ENCODE peak calls at places on chromosomes 16 and 17, in six cellular contexts. X is neuronal stem cell, Y is HFF-Myc, H is PC-9, V is colonic mucosa, E is skeletal muscle cell. K is an unnamed sample.

GRCh38 chr17:73387746-73388577 is 76.2 kb upstream of the CDC42EP4 start:
- DNase-seq in H (no peak), E (no peak), Y (no peak), X (no peak), V (no peak), K (no peak)

GRCh38 chr17:59505610-59506276 is 59.7 kb upstream of the DHX40 start:
- DNase-seq in E (no peak), Y (no peak), X (no peak), V (no peak), H (peak), K (no peak)

GRCh38 chr17:75778861-75779249 is 5.8 kb upstream of the UNK start:
- DNase-seq in Y (no peak), X (no peak), H (no peak), E (no peak), V (peak), K (no peak)

GRCh38 chr16:1103649-1104005 is 7.6 kb upstream of the C1QTNF8 start:
- DNase-seq in V (no peak), E (no peak), H (no peak), X (no peak), Y (no peak), K (no peak)

GRCh38 chr17:50884354-50885311 is 18.5 kb upstream of the TOB1 start:
- DNase-seq in V (peak), H (peak), Y (no peak), X (no peak), E (no peak), K (no peak)

GRCh38 chr16:2697401-2697948 is 15.2 kb downstream of the KCTD5 start:
- DNase-seq in V (no peak), E (no peak), H (no peak), X (no peak), Y (no peak), K (no peak)

GRCh38 chr17:143785-144281 is 6.5 kb downstream of the SCGB1C2 start:
- DNase-seq in E (peak), X (peak), Y (no peak), H (peak), V (peak), K (no peak)

GRCh38 chr17:62780951-62781350 is 27.2 kb downstream of the MARCHF10 start:
- DNase-seq in E (no peak), X (no peak), Y (no peak), V (no peak), H (peak), K (no peak)

GRCh38 chr17:81254955-81255717 is 16.0 kb downstream of the NDUFAF8 start:
- DNase-seq in V (peak), H (no peak), Y (peak), X (no peak), E (peak), K (no peak)

GRCh38 chr17:69588739-69589334 is 174.3 kb downstream of the MAP2K6 start:
- DNase-seq in X (no peak), V (no peak), H (peak), E (no peak), Y (no peak), K (no peak)

GRCh38 chr17:47352848-47353247 is 29.1 kb downstream of the EFCAB13 start:
- DNase-seq in Y (no peak), H (no peak), X (no peak), V (no peak), E (no peak), K (no peak)

GRCh38 chr17:36142230-36142629 is 34.2 kb downstream of the TBC1D3B start:
- DNase-seq in X (no peak), Y (no peak), H (no peak), E (no peak), V (peak), K (no peak)

GRCh38 chr16:54620197-54620596 is 310.5 kb upstream of the IRX5 start:
- DNase-seq in X (no peak), Y (no peak), V (no peak), E (no peak), H (no peak), K (no peak)

GRCh38 chr16:2090819-2091721 is 43.3 kb downstream of the TSC2 start:
- DNase-seq in E (peak), Y (no peak), V (peak), X (peak), H (peak), K (no peak)

GRCh38 chr17:57458718-57459285 is 202.5 kb downstream of the MSI2 start:
- DNase-seq in H (no peak), V (no peak), X (no peak), Y (no peak), E (no peak), K (no peak)

GRCh38 chr16:84042879-84043485 is 387 bp upstream of the SLC38A8 start:
- DNase-seq in V (no peak), H (no peak), E (no peak), Y (no peak), X (no peak), K (no peak)

GRCh38 chr16:67391424-67392300 is 1.6 kb downstream of the TPPP3 start:
- DNase-seq in H (no peak), E (no peak), V (no peak), Y (no peak), X (no peak), K (no peak)

GRCh38 chr17:41777579-41778188 is 8.8 kb downstream of the JUP start:
- DNase-seq in E (peak), H (peak), V (peak), X (no peak), Y (peak), K (peak)

GRCh38 chr17:79840204-79840988 is 1.2 kb upstream of the CBX4 start:
- DNase-seq in V (peak), E (no peak), H (no peak), Y (no peak), X (no peak), K (no peak)

GRCh38 chr17:40903129-40903847 is 18.2 kb upstream of the KRT20 start:
- DNase-seq in H (peak), Y (peak), V (peak), X (no peak), E (no peak), K (peak)

GRCh38 chr16:79707867-79708266 is 107.3 kb upstream of the MAF start:
- DNase-seq in V (peak), E (no peak), Y (no peak), H (no peak), X (no peak), K (no peak)

GRCh38 chr17:6712058-6712853 is 913 bp downstream of the SLC13A5 start:
- DNase-seq in Y (no peak), X (peak), E (no peak), V (no peak), H (peak), K (no peak)

GRCh38 chr17:65588194-65588808 is 26.9 kb upstream of the AXIN2 start:
- DNase-seq in V (peak), H (peak), Y (no peak), E (no peak), X (no peak), K (no peak)

GRCh38 chr17:29645516-29646051 is 22.9 kb upstream of the CORO6 start:
- DNase-seq in E (peak), V (peak), X (no peak), Y (no peak), H (no peak), K (peak)

GRCh38 chr17:50596191-50597037 is 35.9 kb downstream of the CACNA1G start:
- DNase-seq in V (peak), X (no peak), Y (no peak), E (no peak), H (no peak), K (no peak)

GRCh38 chr17:3986270-3986938 is 22.2 kb upstream of the ATP2A3 start:
- DNase-seq in X (no peak), H (no peak), Y (no peak), V (no peak), E (no peak), K (no peak)

GRCh38 chr16:27339180-27339579 is 25.4 kb downstream of the IL4R start:
- DNase-seq in X (no peak), V (no peak), E (no peak), Y (no peak), H (no peak), K (no peak)

GRCh38 chr16:54116126-54116525 is 170.5 kb downstream of the IRX3 start:
- DNase-seq in Y (no peak), V (no peak), X (no peak), E (no peak), H (no peak), K (no peak)

GRCh38 chr17:61412860-61413653 is 13.4 kb downstream of the TBX2 start:
- DNase-seq in Y (no peak), V (peak), H (no peak), X (no peak), E (no peak), K (no peak)

GRCh38 chr17:36703860-36704266 is 102.5 kb downstream of the MRM1 start:
- DNase-seq in H (no peak), Y (no peak), V (peak), X (peak), E (no peak), K (no peak)

GRCh38 chr17:70454377-70454776 is 285.0 kb downstream of the KCNJ2 start:
- DNase-seq in H (no peak), V (no peak), X (no peak), Y (no peak), E (no peak), K (no peak)

GRCh38 chr17:12043702-12044101 is 23.0 kb downstream of the MAP2K4 start:
- DNase-seq in H (no peak), V (no peak), E (no peak), X (no peak), Y (no peak), K (no peak)

GRCh38 chr16:89315791-89316581 is 98.5 kb downstream of the ZNF778 start:
- DNase-seq in H (peak), V (peak), Y (peak), X (no peak), E (no peak), K (no peak)

GRCh38 chr16:21963887-21964286 is 10.7 kb downstream of the UQCRC2 start:
- DNase-seq in H (no peak), E (no peak), V (no peak), Y (no peak), X (no peak), K (no peak)

GRCh38 chr17:14019186-14019956 is 49.9 kb upstream of the COX10 start:
- DNase-seq in Y (no peak), V (no peak), H (no peak), X (no peak), E (peak), K (no peak)

GRCh38 chr17:67400193-67400592 is 23.1 kb downstream of the PITPNC1 start:
- DNase-seq in Y (no peak), V (no peak), H (no peak), X (no peak), E (no peak), K (no peak)
- H3K4me3 ChIP-seq in Y (no peak), V (no peak), H (no peak), X (no peak), E (no peak), K (no peak)

GRCh38 chr16:70704586-70704985 is 18.7 kb upstream of the MTSS2 start:
- DNase-seq in E (no peak), X (no peak), H (no peak), Y (no peak), V (no peak), K (no peak)
- H3K4me3 ChIP-seq in E (no peak), X (no peak), H (no peak), Y (no peak), V (no peak), K (no peak)

GRCh38 chr17:78123258-78123929 is 5.2 kb downstream of the TMC6 start:
- DNase-seq in H (no peak), Y (no peak), X (no peak), E (no peak), V (no peak), K (no peak)

GRCh38 chr17:78122991-78123249 is 5.6 kb downstream of the TMC6 start:
- DNase-seq in H (no peak), Y (no peak), X (no peak), E (no peak), V (no peak), K (no peak)

GRCh38 chr17:78125138-78125913 is 3.2 kb downstream of the TMC6 start:
- DNase-seq in V (no peak), X (no peak), E (no peak), H (no peak), Y (no peak), K (no peak)

GRCh38 chr17:78124836-78125137 is 3.8 kb downstream of the TMC6 start:
- DNase-seq in E (no peak), Y (no peak), V (no peak), H (no peak), X (no peak), K (no peak)

DNA sequence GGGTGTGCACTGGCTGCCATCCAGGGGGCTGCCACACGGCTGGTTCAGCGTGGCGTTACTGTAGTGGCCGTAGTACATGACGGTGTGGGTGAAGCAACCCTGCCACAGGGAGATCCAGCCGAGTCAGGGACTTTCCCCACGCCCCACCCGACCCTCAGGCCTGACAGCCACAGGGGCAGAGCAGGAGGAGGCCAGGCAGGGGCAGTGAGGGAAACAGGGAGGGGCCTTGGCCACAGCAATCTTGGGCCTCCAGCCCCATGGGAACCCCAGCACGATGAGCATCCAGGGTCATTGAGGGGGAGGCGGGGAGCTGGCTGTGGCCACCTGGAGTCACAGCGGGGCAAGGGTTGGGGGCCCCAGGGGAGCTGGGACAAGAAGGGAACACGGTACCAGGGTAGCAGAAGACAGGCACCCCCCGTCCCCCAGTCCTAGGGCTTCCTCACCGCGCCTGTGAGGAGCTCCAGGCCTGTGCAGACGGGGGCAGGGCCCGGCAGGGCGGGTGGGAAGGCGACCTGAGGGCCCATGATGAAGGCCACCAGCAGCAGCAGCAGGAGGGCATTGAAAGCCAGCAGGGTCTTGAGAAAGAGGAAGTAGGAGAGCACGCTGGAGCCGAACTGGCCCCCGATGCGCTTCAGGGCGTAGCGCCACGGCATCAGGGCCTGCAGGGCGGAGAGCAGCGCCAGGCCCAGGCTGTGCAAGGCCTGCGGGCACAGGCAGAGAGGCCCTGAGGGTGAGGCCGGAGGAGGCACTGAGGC is 4.3 kb downstream of the TMC6 start:
- DNase-seq in V (no peak), E (no peak), Y (no peak), X (no peak), H (no peak), K (no peak)
- H3K4me3 ChIP-seq in V (no peak), E (no peak), Y (no peak), X (no peak), H (no peak), K (no peak)

DNA sequence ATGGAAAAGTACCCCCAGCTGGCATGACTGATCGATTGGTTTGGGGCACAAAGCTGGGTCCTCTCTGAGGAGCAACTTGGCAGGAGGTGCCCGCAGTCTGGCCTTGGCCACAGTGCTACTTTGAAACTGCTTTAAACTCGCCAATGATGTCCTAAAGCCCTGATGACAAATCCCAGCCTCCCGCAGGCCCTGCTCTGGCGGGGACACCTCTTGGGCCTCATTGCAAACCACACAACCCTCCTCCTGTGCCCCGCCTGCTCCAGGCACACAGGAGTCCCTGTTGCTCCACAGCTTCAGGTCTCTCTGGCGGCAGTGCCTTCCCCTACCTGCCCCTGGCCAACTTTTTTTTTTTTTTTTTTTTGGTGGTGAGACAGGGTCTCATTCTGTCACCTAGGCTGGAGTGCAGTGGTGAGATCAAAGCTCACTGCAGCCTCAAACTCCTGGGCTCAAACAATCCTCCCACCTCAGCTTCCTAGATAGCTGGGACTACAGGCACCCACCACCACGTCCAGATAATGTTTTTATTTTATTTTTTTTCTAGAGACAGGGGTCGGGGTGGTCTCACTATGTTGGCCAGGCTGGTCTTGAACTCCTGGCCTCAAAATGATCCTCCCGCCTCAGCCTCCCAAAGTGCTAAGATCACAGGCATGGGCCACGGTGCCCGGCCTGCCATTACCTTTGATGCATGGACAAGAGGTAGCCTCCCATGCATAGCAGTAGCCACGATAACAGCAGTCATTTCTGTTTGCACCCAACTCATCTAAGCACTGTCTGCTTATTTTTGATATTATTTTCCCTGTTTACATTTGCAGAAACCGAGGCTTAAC is 37.8 kb upstream of the SNN start:
- DNase-seq in H (peak), X (no peak), E (no peak), V (no peak), Y (no peak), K (no peak)
- H3K4me3 ChIP-seq in H (no peak), X (no peak), E (no peak), V (no peak), Y (no peak), K (no peak)

DNA sequence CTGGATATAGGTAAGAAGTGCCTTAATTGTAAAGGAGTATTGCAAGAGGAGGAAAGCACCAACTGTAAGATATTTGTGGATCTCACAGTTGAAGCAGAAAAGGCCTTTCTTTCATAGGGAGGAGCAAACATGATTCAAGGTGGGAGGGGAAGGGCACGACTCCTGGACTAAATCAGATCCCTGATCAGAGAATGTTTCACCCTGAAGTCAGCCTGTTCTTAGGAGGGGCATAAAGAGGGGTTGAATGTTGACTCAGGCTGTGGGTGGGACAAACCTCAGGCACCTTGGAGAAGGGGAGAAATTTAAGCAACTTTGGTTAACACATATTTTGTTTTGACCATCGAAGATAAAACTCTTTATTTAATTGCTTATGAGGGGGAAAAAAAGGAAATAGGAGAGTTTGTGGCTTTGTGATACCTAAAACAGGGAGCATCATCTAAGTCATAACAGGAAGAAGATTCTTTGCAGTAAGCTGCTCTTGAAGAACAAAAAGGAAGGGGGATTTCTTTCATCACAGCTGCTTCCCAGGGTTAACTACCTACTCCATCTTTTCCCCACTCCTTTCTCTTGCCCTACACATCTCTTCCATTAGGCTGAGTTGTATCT is 158.6 kb upstream of the ZNF267 start:
- DNase-seq in E (no peak), H (no peak), X (no peak), V (no peak), Y (no peak), K (no peak)
- H3K4me3 ChIP-seq in E (no peak), H (peak), X (peak), V (no peak), Y (no peak), K (no peak)

DNA sequence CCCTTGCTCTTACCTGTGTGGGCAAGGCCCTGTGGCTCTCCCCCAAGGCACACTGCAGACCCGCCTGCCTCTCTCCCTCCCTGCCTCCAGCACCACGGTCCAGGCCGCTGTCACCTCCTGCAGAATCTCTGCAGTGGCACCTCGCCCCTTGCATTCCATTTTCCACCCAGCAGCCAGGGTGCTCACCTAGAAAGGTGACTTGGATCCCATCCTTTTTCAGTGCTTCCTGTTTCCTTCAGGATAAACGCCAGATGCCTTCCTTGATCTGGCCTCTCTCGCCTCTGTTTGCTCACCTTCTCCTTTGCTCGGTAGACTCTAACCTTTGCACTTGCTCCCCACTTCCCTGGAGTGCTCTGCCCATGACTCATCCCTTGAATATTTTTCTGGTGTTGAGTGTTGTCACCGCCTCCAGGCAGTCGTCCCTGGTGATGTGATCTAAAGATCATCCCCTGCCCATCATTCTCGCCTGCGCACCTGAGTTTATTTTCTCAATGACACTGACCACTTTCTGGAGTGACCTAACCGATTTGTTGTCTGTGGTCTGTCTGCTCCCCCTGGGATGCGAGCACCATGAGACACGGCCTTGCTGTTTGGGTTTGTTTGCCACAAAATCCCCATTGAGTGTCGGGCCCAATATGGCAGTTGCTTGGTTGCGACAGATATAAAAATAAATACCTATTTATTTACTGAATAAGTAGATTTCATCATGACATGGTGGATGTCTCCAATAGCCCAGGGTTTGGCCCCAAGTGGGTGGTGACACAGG is 79.1 kb upstream of the LGALS9 start:
- DNase-seq in Y (no peak), E (no peak), X (no peak), H (peak), V (peak), K (no peak)
- H3K4me3 ChIP-seq in Y (no peak), E (no peak), X (no peak), H (no peak), V (no peak), K (no peak)